ENCODE peak calls at places on chromosomes 13 and 19, in four cellular contexts. K is A549; W is left ventricle myocardium inferior; D is effector memory CD4-positive, alpha-beta T cell. R is an unnamed sample.
A peak's percentile ranks its signal among the peaks of the same experiment; 100 is the strongest.

GRCh38 chr13:112708560-112709240 is 18.9 kb downstream of the ATP11A start:
- DNase-seq in K (no peak), D (no peak), W (no peak), R (no peak)

GRCh38 chr19:31483226-31483857 is 134.1 kb upstream of the TSHZ3 start:
- DNase-seq in W (no peak), D (no peak), K (no peak), R (no peak)

GRCh38 chr13:48748681-48749080 is 95.0 kb downstream of the CYSLTR2 start:
- DNase-seq in D (no peak), W (no peak), K (no peak), R (no peak)

GRCh38 chr13:113408562-113408961 is 44.6 kb upstream of the GRTP1 start:
- DNase-seq in K (no peak), W (no peak), D (no peak), R (no peak)

GRCh38 chr13:88544836-88545235 is 873.7 kb downstream of the SLITRK5 start:
- DNase-seq in W (no peak), D (no peak), K (no peak), R (peak; percentile 71)

GRCh38 chr13:112106467-112107141 is 39.7 kb downstream of the SOX1 start:
- DNase-seq in D (no peak), K (no peak), W (no peak), R (no peak)

GRCh38 chr19:44142014-44142523 is 715 bp downstream of the ZNF234 start:
- DNase-seq in D (no peak), K (peak; percentile 14), W (no peak), R (peak; percentile 8)

GRCh38 chr13:85544756-85545155 is 254.5 kb downstream of the SLITRK6 start:
- DNase-seq in K (no peak), D (no peak), W (no peak), R (no peak)

GRCh38 chr19:7477758-7478157 is 11.1 kb downstream of the PEX11G start:
- DNase-seq in D (no peak), K (no peak), W (no peak), R (no peak)

GRCh38 chr19:46776927-46777911 is 11.2 kb downstream of the SLC1A5 start:
- DNase-seq in D (no peak), W (no peak), K (no peak), R (no peak)

GRCh38 chr19:47113446-47114348 is at the start of gene ZC3H4:
- DNase-seq in D (peak; percentile 93), K (peak; percentile 97), W (peak; percentile 92), R (peak; percentile 73)

GRCh38 chr19:49588370-49589122 is 2.4 kb upstream of the PRR12 start:
- DNase-seq in W (no peak), K (no peak), D (no peak), R (no peak)

GRCh38 chr13:105965910-105966309 is 569.6 kb downstream of the EFNB2 start:
- DNase-seq in D (no peak), K (no peak), W (no peak), R (no peak)

GRCh38 chr13:44972956-44973581 is 16.2 kb downstream of the NUFIP1 start:
- DNase-seq in D (no peak), W (no peak), K (peak; percentile 15), R (no peak)

GRCh38 chr13:43874512-43875092 is 4.9 kb downstream of the CCDC122 start:
- DNase-seq in W (no peak), D (no peak), K (peak; percentile 2), R (no peak)

GRCh38 chr19:47471733-47472457 is at the start of gene SLC8A2:
- DNase-seq in D (peak; percentile 31), W (peak; percentile 63), K (peak; percentile 75), R (peak; percentile 22)

GRCh38 chr19:3459965-3460582 is 20.3 kb downstream of the SMIM24 start:
- DNase-seq in D (no peak), W (no peak), K (no peak), R (no peak)

GRCh38 chr19:7682175-7682855 is 1.7 kb downstream of the TRAPPC5 start:
- DNase-seq in W (no peak), K (no peak), D (no peak), R (no peak)

GRCh38 chr19:11375143-11375948 is 880 bp downstream of the SWSAP1 start:
- DNase-seq in W (peak; percentile 54), K (no peak), D (peak; percentile 46), R (no peak)

GRCh38 chr19:47444388-47444821 is 25.1 kb upstream of the MEIS3 start:
- DNase-seq in K (no peak), W (no peak), D (no peak), R (no peak)

GRCh38 chr13:63455938-63456337 is 2040.3 kb upstream of the PCDH20 start:
- DNase-seq in K (no peak), W (no peak), D (no peak), R (no peak)

GRCh38 chr13:65461590-65461989 is 1768.5 kb downstream of the PCDH9 start:
- DNase-seq in K (no peak), W (no peak), D (no peak), R (no peak)

GRCh38 chr13:40063278-40063698 is 407.8 kb downstream of the COG6 start:
- DNase-seq in K (no peak), W (peak; percentile 17), D (no peak), R (no peak)

GRCh38 chr19:37334179-37335071 is 36.5 kb upstream of the ZNF527 start:
- DNase-seq in W (peak; percentile 93), D (peak; percentile 79), K (no peak), R (peak; percentile 63)

GRCh38 chr13:75384881-75385707 is 96.9 kb downstream of the TBC1D4 start:
- DNase-seq in K (no peak), W (no peak), D (no peak), R (no peak)

GRCh38 chr19:6017576-6017975 is 39.6 kb upstream of the RANBP3 start:
- DNase-seq in W (no peak), D (no peak), K (no peak), R (no peak)
- H3K4me1 ChIP-seq in W (peaks cover 8% of the 10 kb centered on the region), D (no peaks in the 10 kb centered on the region), K (no peaks in the 10 kb centered on the region), R (no peaks in the 10 kb centered on the region)

GRCh38 chr19:35042954-35043604 is 1.6 kb downstream of the HPN start:
- DNase-seq in K (no peak), D (no peak), W (no peak), R (no peak)
- H3K27ac ChIP-seq in K (no peak overlapping the region), D (no peak overlapping the region), W (peak overlapping the region; percentile 89), R (no peak overlapping the region)

GRCh38 chr19:35332817-35333216 is 3.8 kb downstream of the CD22 start:
- DNase-seq in D (no peak), W (no peak), K (no peak), R (no peak)
- H3K4me1 ChIP-seq in D (no peaks in the 10 kb centered on the region), W (no peaks in the 10 kb centered on the region), K (no peaks in the 10 kb centered on the region), R (no peaks in the 10 kb centered on the region)

DNA sequence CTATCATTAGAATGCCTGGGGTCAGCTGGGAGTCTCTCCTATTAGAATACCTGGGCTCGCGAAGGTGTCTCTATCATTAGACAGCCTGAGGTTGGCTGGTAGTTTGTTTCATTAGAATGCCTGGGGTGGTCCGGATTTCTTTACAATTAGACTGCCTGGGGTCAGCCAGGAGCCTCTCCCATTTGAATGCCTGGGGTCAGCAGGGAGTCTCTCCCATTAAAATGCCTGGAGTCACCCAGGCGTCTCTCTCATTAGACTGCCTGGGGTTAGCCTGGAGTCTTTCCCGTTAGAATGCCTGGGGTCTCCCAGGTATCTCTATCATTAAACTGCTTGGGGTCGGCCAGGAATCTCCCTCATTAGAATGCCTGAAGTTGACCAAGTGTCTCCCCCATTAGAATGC is 1458.3 kb downstream of the UQCRFS1 start:
- DNase-seq in W (no peak), D (no peak), K (no peak), R (no peak)
- H3K27ac ChIP-seq in W (no peak overlapping the region), D (no peak overlapping the region), K (no peak overlapping the region), R (no peak overlapping the region)

GRCh38 chr13:99280166-99280565 is 22.0 kb upstream of the GPR18 start:
- DNase-seq in D (no peak), K (no peak), W (no peak), R (no peak)
- H3K4me1 ChIP-seq in D (peaks cover 70% of the 10 kb centered on the region), K (no peaks in the 10 kb centered on the region), W (peaks cover 35% of the 10 kb centered on the region), R (no peaks in the 10 kb centered on the region)

DNA sequence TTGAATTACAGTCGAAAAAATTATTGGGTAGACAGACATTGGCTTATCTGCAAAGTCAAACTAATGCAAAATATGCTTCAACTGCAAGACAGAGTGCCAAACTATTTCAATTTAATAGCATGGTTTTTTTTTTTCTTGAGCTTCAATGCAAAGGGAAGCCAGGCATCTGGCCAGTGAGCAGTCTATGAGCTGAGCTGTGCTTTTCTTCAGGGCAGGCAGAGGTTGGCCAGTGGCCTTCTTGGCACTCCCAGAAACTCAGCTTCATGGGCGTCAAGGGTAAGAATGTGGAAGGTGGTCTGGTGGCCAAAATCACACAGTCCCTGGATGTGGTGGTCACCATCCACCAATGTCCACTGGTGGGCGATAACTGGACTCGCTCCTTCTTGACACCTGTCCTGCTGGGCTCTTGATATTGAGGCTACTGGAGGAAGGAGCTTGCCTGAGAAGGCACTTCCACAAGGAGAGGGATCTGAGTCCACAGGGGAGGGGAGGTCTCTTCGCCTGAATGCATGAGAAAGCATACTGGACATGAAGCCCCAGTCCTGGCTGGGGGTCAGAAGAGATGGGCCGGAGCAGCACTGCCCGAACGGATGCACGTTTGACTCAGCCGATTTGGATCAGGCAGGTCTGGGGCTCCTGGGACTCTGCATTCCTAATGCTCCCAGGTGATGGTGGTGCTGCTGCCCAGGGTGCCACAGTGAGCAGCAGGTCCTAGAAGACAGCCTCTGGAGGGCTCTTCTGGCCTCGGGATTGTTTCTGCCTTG is 17.1 kb downstream of the COL4A2 start:
- DNase-seq in D (no peak), K (no peak), W (no peak), R (no peak)
- H3K27ac ChIP-seq in D (no peak overlapping the region), K (peak overlapping the region; percentile 82), W (peak overlapping the region; percentile 74), R (no peak overlapping the region)

DNA sequence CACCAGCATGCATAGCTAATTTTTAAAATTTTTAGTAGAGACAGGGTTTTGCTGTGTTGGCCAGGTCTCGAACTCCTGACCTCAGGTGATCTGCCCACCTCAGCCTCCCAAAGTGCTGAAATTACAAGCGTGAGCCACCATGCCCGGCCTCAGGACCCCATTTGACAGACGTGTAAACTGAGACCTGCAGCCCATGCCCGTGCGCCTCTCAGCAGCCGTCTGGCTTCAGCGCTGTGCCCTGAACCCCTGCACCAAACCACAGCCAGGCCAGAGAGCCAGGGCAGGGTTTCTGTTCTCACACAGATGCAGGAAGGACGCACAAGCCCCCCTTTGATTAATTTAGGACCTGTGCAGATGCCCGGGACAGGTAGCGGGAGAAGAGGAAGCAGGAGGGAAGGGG is 7.3 kb upstream of the FFAR1 start:
- DNase-seq in K (no peak), D (no peak), W (no peak), R (no peak)
- H3K4me1 ChIP-seq in K (no peaks in the 10 kb centered on the region), D (no peaks in the 10 kb centered on the region), W (no peaks in the 10 kb centered on the region), R (no peaks in the 10 kb centered on the region)

GRCh38 chr19:42250249-42250665 is 4.7 kb downstream of the ERF start:
- DNase-seq in K (no peak), W (no peak), D (no peak), R (no peak)

GRCh38 chr19:42248270-42249148 is 6.1 kb upstream of the GSK3A start:
- DNase-seq in D (no peak), K (no peak), W (no peak), R (no peak)

GRCh38 chr19:42249769-42250168 is 5.2 kb downstream of the ERF start:
- DNase-seq in W (no peak), K (no peak), D (no peak), R (no peak)

GRCh38 chr19:42247631-42248199 is 5.3 kb upstream of the GSK3A start:
- DNase-seq in D (no peak), W (no peak), K (no peak), R (no peak)

GRCh38 chr19:42249149-42249750 is 5.7 kb downstream of the ERF start:
- DNase-seq in D (no peak), K (no peak), W (no peak), R (no peak)
- H3K27ac ChIP-seq in D (no peak overlapping the region), K (no peak overlapping the region), W (peak overlapping the region; percentile 99), R (no peak overlapping the region)